ENCODE peak calls at places on chromosome 14, in eight cellular contexts. One of them, this sample, is unnamed.

GRCh38 chr14:104289485-104289884 is 151.1 kb downstream of the KIF26A start:
- DNase-seq in Panc1: no peak
- DNase-seq in A673: no peak
- DNase-seq in CD4-positive, CD25-positive, alpha-beta regulatory T cell: no peak
- DNase-seq in psoas muscle: no peak
- DNase-seq in mesenchymal stem cell: no peak
- DNase-seq in right atrium auricular region: no peak
- DNase-seq in transverse colon: no peak
- DNase-seq in this sample: no peak

GRCh38 chr14:32559048-32559447 is 229.9 kb downstream of the AKAP6 start:
- DNase-seq in Panc1: no peak
- DNase-seq in A673: no peak
- DNase-seq in CD4-positive, CD25-positive, alpha-beta regulatory T cell: no peak
- DNase-seq in psoas muscle: no peak
- DNase-seq in mesenchymal stem cell: no peak
- DNase-seq in right atrium auricular region: no peak
- DNase-seq in transverse colon: no peak
- DNase-seq in this sample: no peak

GRCh38 chr14:80926706-80927384 is 14.7 kb downstream of the CEP128 start:
- DNase-seq in Panc1: no peak
- DNase-seq in A673: no peak
- DNase-seq in CD4-positive, CD25-positive, alpha-beta regulatory T cell: no peak
- DNase-seq in psoas muscle: no peak
- DNase-seq in mesenchymal stem cell: peak
- DNase-seq in right atrium auricular region: no peak
- DNase-seq in transverse colon: no peak
- DNase-seq in this sample: no peak

GRCh38 chr14:47191693-47192092 is 483.7 kb downstream of the MDGA2 start:
- DNase-seq in Panc1: no peak
- DNase-seq in A673: no peak
- DNase-seq in CD4-positive, CD25-positive, alpha-beta regulatory T cell: no peak
- DNase-seq in psoas muscle: no peak
- DNase-seq in mesenchymal stem cell: no peak
- DNase-seq in right atrium auricular region: no peak
- DNase-seq in transverse colon: no peak
- DNase-seq in this sample: no peak

GRCh38 chr14:30185832-30186231 is 258.2 kb upstream of the PRKD1 start:
- DNase-seq in Panc1: no peak
- DNase-seq in A673: no peak
- DNase-seq in CD4-positive, CD25-positive, alpha-beta regulatory T cell: no peak
- DNase-seq in psoas muscle: no peak
- DNase-seq in mesenchymal stem cell: no peak
- DNase-seq in right atrium auricular region: no peak
- DNase-seq in transverse colon: no peak
- DNase-seq in this sample: no peak

GRCh38 chr14:62696261-62696968 is 348.8 kb downstream of the KCNH5 start:
- DNase-seq in Panc1: no peak
- DNase-seq in A673: no peak
- DNase-seq in CD4-positive, CD25-positive, alpha-beta regulatory T cell: no peak
- DNase-seq in psoas muscle: no peak
- DNase-seq in mesenchymal stem cell: peak
- DNase-seq in right atrium auricular region: no peak
- DNase-seq in transverse colon: no peak
- DNase-seq in this sample: no peak

GRCh38 chr14:76844223-76844622 is 18.0 kb downstream of the LRRC74A start:
- DNase-seq in Panc1: peak
- DNase-seq in A673: peak
- DNase-seq in CD4-positive, CD25-positive, alpha-beta regulatory T cell: peak
- DNase-seq in psoas muscle: peak
- DNase-seq in mesenchymal stem cell: no peak
- DNase-seq in right atrium auricular region: peak
- DNase-seq in transverse colon: peak
- DNase-seq in this sample: peak

GRCh38 chr14:93906341-93907329 is 20.5 kb upstream of the FAM181A start:
- DNase-seq in Panc1: peak
- DNase-seq in A673: peak
- DNase-seq in CD4-positive, CD25-positive, alpha-beta regulatory T cell: peak
- DNase-seq in psoas muscle: no peak
- DNase-seq in mesenchymal stem cell: peak
- DNase-seq in right atrium auricular region: no peak
- DNase-seq in transverse colon: peak
- DNase-seq in this sample: peak

GRCh38 chr14:26370118-26370517 is 227.7 kb downstream of the NOVA1 start:
- DNase-seq in Panc1: no peak
- DNase-seq in A673: peak
- DNase-seq in CD4-positive, CD25-positive, alpha-beta regulatory T cell: no peak
- DNase-seq in psoas muscle: no peak
- DNase-seq in mesenchymal stem cell: peak
- DNase-seq in right atrium auricular region: no peak
- DNase-seq in transverse colon: no peak
- DNase-seq in this sample: no peak

GRCh38 chr14:79467837-79468236 is 743.5 kb downstream of the DIO2 start:
- DNase-seq in Panc1: no peak
- DNase-seq in A673: no peak
- DNase-seq in CD4-positive, CD25-positive, alpha-beta regulatory T cell: no peak
- DNase-seq in psoas muscle: no peak
- DNase-seq in mesenchymal stem cell: no peak
- DNase-seq in right atrium auricular region: no peak
- DNase-seq in transverse colon: peak
- DNase-seq in this sample: no peak

GRCh38 chr14:24607081-24607480 is 2.4 kb downstream of the GZMH start:
- DNase-seq in Panc1: no peak
- DNase-seq in A673: no peak
- DNase-seq in CD4-positive, CD25-positive, alpha-beta regulatory T cell: no peak
- DNase-seq in psoas muscle: no peak
- DNase-seq in mesenchymal stem cell: no peak
- DNase-seq in right atrium auricular region: no peak
- DNase-seq in transverse colon: no peak
- DNase-seq in this sample: peak

GRCh38 chr14:64549805-64550538 is at the start of gene PPP1R36:
- DNase-seq in Panc1: no peak
- DNase-seq in A673: peak
- DNase-seq in CD4-positive, CD25-positive, alpha-beta regulatory T cell: peak
- DNase-seq in psoas muscle: peak
- DNase-seq in mesenchymal stem cell: peak
- DNase-seq in right atrium auricular region: peak
- DNase-seq in transverse colon: peak
- DNase-seq in this sample: no peak

GRCh38 chr14:21256539-21257394 is 12.5 kb downstream of the HNRNPC start:
- DNase-seq in Panc1: no peak
- DNase-seq in A673: no peak
- DNase-seq in CD4-positive, CD25-positive, alpha-beta regulatory T cell: no peak
- DNase-seq in psoas muscle: no peak
- DNase-seq in mesenchymal stem cell: no peak
- DNase-seq in right atrium auricular region: no peak
- DNase-seq in transverse colon: no peak
- DNase-seq in this sample: no peak

GRCh38 chr14:31994391-31995033 is 82.6 kb upstream of the ARHGAP5 start:
- DNase-seq in Panc1: no peak
- DNase-seq in A673: no peak
- DNase-seq in CD4-positive, CD25-positive, alpha-beta regulatory T cell: no peak
- DNase-seq in psoas muscle: no peak
- DNase-seq in mesenchymal stem cell: no peak
- DNase-seq in right atrium auricular region: no peak
- DNase-seq in transverse colon: no peak
- DNase-seq in this sample: no peak

GRCh38 chr14:67683821-67684220 is 9.4 kb upstream of the VTI1B start:
- DNase-seq in Panc1: no peak
- DNase-seq in A673: no peak
- DNase-seq in CD4-positive, CD25-positive, alpha-beta regulatory T cell: no peak
- DNase-seq in psoas muscle: no peak
- DNase-seq in mesenchymal stem cell: no peak
- DNase-seq in right atrium auricular region: no peak
- DNase-seq in transverse colon: no peak
- DNase-seq in this sample: no peak

GRCh38 chr14:24297190-24297964 is 2.2 kb downstream of the DHRS1 start:
- DNase-seq in Panc1: no peak
- DNase-seq in A673: peak
- DNase-seq in CD4-positive, CD25-positive, alpha-beta regulatory T cell: no peak
- DNase-seq in psoas muscle: no peak
- DNase-seq in mesenchymal stem cell: peak
- DNase-seq in right atrium auricular region: no peak
- DNase-seq in transverse colon: no peak
- DNase-seq in this sample: peak

GRCh38 chr14:68463705-68464104 is 329.2 kb downstream of the ZFP36L1 start:
- DNase-seq in Panc1: no peak
- DNase-seq in A673: no peak
- DNase-seq in CD4-positive, CD25-positive, alpha-beta regulatory T cell: no peak
- DNase-seq in psoas muscle: no peak
- DNase-seq in mesenchymal stem cell: no peak
- DNase-seq in right atrium auricular region: no peak
- DNase-seq in transverse colon: no peak
- DNase-seq in this sample: no peak

GRCh38 chr14:44963775-44964380 is 1.9 kb downstream of the TOGARAM1 start:
- DNase-seq in Panc1: no peak
- DNase-seq in A673: no peak
- DNase-seq in CD4-positive, CD25-positive, alpha-beta regulatory T cell: no peak
- DNase-seq in psoas muscle: no peak
- DNase-seq in mesenchymal stem cell: no peak
- DNase-seq in right atrium auricular region: no peak
- DNase-seq in transverse colon: no peak
- DNase-seq in this sample: no peak

DNA sequence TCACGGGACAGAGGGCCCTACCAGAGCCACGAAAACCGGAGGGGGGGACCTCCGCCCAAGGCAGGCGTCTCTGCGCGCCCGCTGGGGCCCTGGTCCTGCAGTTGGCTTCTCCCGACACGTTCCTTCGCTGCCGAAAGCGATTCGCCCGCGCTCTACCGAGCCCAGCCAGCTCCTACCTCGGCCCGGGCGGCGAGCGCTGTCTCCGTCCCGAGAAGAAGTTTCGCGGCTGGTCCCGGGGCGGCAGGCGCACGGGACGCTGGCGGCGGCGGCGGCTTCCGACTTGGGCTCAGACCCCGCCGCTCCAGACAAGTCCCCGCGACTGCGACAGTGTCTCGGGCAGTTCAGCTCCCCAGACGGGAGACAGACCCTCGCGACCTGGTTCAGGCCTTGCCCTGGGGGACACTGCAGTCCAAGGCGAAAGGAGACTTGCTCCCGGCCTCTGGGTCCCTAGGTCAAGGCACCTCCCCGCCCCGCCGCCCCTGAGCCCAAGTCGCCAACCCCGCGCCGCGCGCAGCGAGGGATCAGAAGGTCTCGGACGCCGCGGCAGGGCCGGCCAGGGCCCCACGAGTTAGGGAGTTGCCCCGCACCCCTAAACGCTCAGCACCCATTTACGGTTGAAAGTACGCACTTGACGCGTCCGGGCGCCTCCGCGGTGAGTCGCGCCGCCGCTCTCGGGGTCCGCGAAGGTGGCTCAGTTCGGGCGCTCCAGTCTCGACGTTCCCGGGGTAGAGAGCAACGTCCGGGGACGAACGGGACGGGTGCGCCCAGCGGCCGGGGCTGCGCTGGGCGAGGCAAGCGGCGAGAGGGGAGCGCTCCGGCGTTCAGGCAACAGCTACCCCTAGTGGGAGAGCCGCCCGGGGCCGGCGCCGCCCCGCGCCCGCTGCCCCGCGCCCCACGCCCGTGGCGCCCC is 1.4 kb upstream of the DIO3 start:
- DNase-seq in Panc1: no peak
- DNase-seq in A673: no peak
- DNase-seq in CD4-positive, CD25-positive, alpha-beta regulatory T cell: no peak
- DNase-seq in psoas muscle: peak
- DNase-seq in mesenchymal stem cell: no peak
- DNase-seq in right atrium auricular region: no peak
- DNase-seq in transverse colon: peak
- DNase-seq in this sample: no peak
- H3K4me3 ChIP-seq in Panc1: peak
- H3K4me3 ChIP-seq in A673: peak
- H3K4me3 ChIP-seq in CD4-positive, CD25-positive, alpha-beta regulatory T cell: no peak
- H3K4me3 ChIP-seq in psoas muscle: peak
- H3K4me3 ChIP-seq in mesenchymal stem cell: peak
- H3K4me3 ChIP-seq in right atrium auricular region: peak
- H3K4me3 ChIP-seq in transverse colon: peak
- H3K4me3 ChIP-seq in this sample: no peak

DNA sequence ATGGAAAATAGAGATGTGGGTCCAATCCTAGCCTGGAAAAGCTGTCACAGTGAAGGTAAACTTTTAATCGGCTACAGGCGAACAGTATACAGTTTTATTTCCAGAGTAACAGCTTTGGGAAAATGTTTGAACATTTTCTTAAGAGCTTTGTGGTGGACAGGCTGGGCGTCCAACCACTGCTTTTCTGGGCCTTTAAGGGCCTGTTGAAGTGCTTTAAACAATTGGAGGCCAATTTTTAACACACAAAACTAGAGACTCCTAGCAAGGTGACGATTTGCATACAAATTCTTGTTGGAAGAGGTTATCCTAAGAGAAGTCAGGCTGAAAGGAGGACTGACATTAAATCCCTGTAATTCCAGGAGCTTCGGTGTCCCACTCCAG is 27.0 kb downstream of the BCL11B start:
- DNase-seq in Panc1: no peak
- DNase-seq in A673: no peak
- DNase-seq in CD4-positive, CD25-positive, alpha-beta regulatory T cell: no peak
- DNase-seq in psoas muscle: no peak
- DNase-seq in mesenchymal stem cell: no peak
- DNase-seq in right atrium auricular region: no peak
- DNase-seq in transverse colon: no peak
- DNase-seq in this sample: no peak
- H3K4me3 ChIP-seq in Panc1: no peak
- H3K4me3 ChIP-seq in A673: no peak
- H3K4me3 ChIP-seq in CD4-positive, CD25-positive, alpha-beta regulatory T cell: peak
- H3K4me3 ChIP-seq in psoas muscle: no peak
- H3K4me3 ChIP-seq in mesenchymal stem cell: no peak
- H3K4me3 ChIP-seq in right atrium auricular region: no peak
- H3K4me3 ChIP-seq in transverse colon: no peak
- H3K4me3 ChIP-seq in this sample: no peak

GRCh38 chr14:54435500-54435981 is 5.6 kb downstream of the CNIH1 start:
- DNase-seq in Panc1: no peak
- DNase-seq in A673: peak
- DNase-seq in CD4-positive, CD25-positive, alpha-beta regulatory T cell: peak
- DNase-seq in psoas muscle: no peak
- DNase-seq in mesenchymal stem cell: peak
- DNase-seq in right atrium auricular region: no peak
- DNase-seq in transverse colon: no peak
- DNase-seq in this sample: no peak
- H3K4me3 ChIP-seq in Panc1: no peak
- H3K4me3 ChIP-seq in A673: no peak
- H3K4me3 ChIP-seq in CD4-positive, CD25-positive, alpha-beta regulatory T cell: peak
- H3K4me3 ChIP-seq in psoas muscle: no peak
- H3K4me3 ChIP-seq in mesenchymal stem cell: no peak
- H3K4me3 ChIP-seq in right atrium auricular region: no peak
- H3K4me3 ChIP-seq in transverse colon: no peak
- H3K4me3 ChIP-seq in this sample: no peak

DNA sequence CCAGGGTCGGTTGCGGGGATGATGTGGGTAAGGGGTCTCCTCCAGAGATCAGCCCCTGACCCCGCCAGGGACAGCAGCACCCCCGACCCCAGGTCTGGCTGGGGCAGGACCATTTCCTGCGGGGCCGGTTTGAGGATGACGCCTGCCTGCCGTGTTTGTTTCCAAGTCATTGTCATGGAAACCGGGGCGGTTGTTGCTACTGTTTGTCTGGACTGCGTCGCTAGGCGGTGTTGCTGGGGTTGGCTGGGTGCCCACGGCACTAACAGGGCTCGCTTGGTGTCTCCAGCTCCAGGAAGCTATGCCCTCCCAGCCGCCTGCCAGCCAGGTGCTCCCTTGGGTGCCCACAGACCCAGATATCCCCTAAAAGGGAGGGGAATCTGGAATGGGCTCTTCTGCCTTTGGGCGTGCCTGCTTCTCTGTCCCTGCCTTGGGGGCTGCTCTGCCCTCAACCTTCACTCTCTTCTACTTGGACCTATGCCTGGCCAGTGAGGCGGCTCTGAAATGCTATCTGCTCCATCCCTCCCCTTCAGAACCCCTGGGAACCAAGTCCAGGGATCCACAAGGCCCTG is 4.7 kb upstream of the CRIP1 start:
- DNase-seq in Panc1: no peak
- DNase-seq in A673: peak
- DNase-seq in CD4-positive, CD25-positive, alpha-beta regulatory T cell: peak
- DNase-seq in psoas muscle: peak
- DNase-seq in mesenchymal stem cell: peak
- DNase-seq in right atrium auricular region: peak
- DNase-seq in transverse colon: peak
- DNase-seq in this sample: peak
- H3K4me3 ChIP-seq in Panc1: peak
- H3K4me3 ChIP-seq in A673: peak
- H3K4me3 ChIP-seq in CD4-positive, CD25-positive, alpha-beta regulatory T cell: no peak
- H3K4me3 ChIP-seq in psoas muscle: peak
- H3K4me3 ChIP-seq in mesenchymal stem cell: no peak
- H3K4me3 ChIP-seq in right atrium auricular region: peak
- H3K4me3 ChIP-seq in transverse colon: peak
- H3K4me3 ChIP-seq in this sample: peak

This sample was measured in Jurkat, Clone E6-1.